ENCODE peak calls at places on chromosome 14, in five cellular contexts. I is A549; L is sigmoid colon; Z is naive thymus-derived CD4-positive, alpha-beta T cell; Q is CD4-positive, CD25-positive, alpha-beta regulatory T cell. V is an unnamed sample. For H3K9me3, the result is how much of the 10 kb centered on the place peaks cover.

GRCh38 chr14:71432334-71432733 is 499.9 kb upstream of the RGS6 start:
- DNase-seq in I (no peak), L (no peak), Z (no peak), Q (no peak), V (no peak)

GRCh38 chr14:55807059-55807499 is 227.1 kb downstream of the KTN1 start:
- DNase-seq in I (no peak), L (peak), Z (peak), Q (peak), V (peak)

GRCh38 chr14:106318700-106319099 is 792.3 kb downstream of the TMEM121 start:
- DNase-seq in I (no peak), L (no peak), Z (peak), Q (peak), V (no peak)

GRCh38 chr14:64727551-64728071 is 23.4 kb downstream of the PLEKHG3 start:
- DNase-seq in I (no peak), L (peak), Z (no peak), Q (no peak), V (peak)

GRCh38 chr14:30445852-30446251 is 113.1 kb upstream of the G2E3 start:
- DNase-seq in I (no peak), L (no peak), Z (no peak), Q (no peak), V (no peak)

GRCh38 chr14:22106700-22107697 is 433.4 kb upstream of the OR4E1 start:
- DNase-seq in I (no peak), L (no peak), Z (no peak), Q (no peak), V (no peak)

GRCh38 chr14:64728106-64728505 is 23.9 kb downstream of the PLEKHG3 start:
- DNase-seq in I (no peak), L (peak), Z (no peak), Q (no peak), V (peak)

GRCh38 chr14:50830044-50830931 is 674 bp downstream of the NIN start:
- DNase-seq in I (peak), L (peak), Z (peak), Q (peak), V (peak)

GRCh38 chr14:95046711-95047681 is 110.3 kb downstream of the DICER1 start:
- DNase-seq in I (no peak), L (peak), Z (no peak), Q (no peak), V (peak)

GRCh38 chr14:41604793-41605534 is 1.7 kb upstream of the LRFN5 start:
- DNase-seq in I (no peak), L (peak), Z (no peak), Q (no peak), V (no peak)

GRCh38 chr14:30005114-30005698 is 77.6 kb upstream of the PRKD1 start:
- DNase-seq in I (peak), L (no peak), Z (no peak), Q (peak), V (no peak)

GRCh38 chr14:101236496-101237240 is 324.6 kb upstream of the DIO3 start:
- DNase-seq in I (no peak), L (peak), Z (no peak), Q (no peak), V (no peak)

GRCh38 chr14:75548544-75548943 is 26.3 kb downstream of the BATF start:
- DNase-seq in I (no peak), L (no peak), Z (no peak), Q (no peak), V (no peak)

GRCh38 chr14:79598339-79598738 is 613.0 kb downstream of the DIO2 start:
- DNase-seq in I (no peak), L (no peak), Z (no peak), Q (no peak), V (no peak)

GRCh38 chr14:20606190-20606901 is 15.2 kb upstream of the RNASE12 start:
- DNase-seq in I (peak), L (no peak), Z (no peak), Q (no peak), V (no peak)

GRCh38 chr14:94631536-94632304 is 19.5 kb downstream of the SERPINA3 start:
- DNase-seq in I (no peak), L (peak), Z (no peak), Q (no peak), V (peak)

GRCh38 chr14:52351191-52351560 is 37.1 kb downstream of the PTGER2 start:
- DNase-seq in I (no peak), L (no peak), Z (no peak), Q (no peak), V (no peak)
- H3K4me3 ChIP-seq in I (no peak), L (no peak), Z (peak), Q (peak), V (no peak)

GRCh38 chr14:60206837-60207533 is 41.8 kb upstream of the DHRS7 start:
- DNase-seq in I (no peak), L (no peak), Z (no peak), Q (no peak), V (no peak)
- H3K27ac ChIP-seq in I (no peak), L (no peak), Z (no peak), Q (no peak), V (no peak)

GRCh38 chr14:103502877-103503276 is 19.8 kb downstream of the CKB start:
- DNase-seq in I (no peak), L (peak), Z (no peak), Q (no peak), V (no peak)
- H3K9me3 ChIP-seq in I (under half), L (under half), Z (under half), Q (under half), V (under half)

DNA sequence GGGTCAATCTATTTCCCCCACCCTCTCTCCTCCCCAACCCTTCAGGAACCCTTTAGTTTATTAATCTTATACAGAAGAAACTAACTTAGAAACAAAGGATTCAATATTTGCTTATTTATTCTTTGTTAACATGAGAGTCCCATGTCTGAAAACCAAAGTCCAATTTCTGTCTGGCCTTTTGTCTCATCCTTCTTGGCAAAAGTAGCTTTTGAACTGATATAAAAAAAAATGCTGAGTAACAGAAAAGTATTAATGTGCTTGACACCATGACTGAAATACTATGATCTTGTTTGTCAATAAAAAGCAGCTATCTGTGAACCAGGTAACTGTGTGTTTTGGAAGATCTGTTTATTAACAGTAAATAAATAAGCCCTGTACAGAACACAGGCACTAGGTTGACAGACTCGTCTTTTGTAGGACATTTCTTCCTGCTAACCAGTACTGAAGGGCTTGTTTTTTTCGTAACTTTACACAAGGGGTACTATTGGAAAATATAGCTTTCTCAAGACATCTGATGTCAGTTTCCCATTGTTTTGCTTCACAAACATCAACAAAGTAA is 10.8 kb downstream of the PIGH start:
- DNase-seq in I (no peak), L (no peak), Z (no peak), Q (no peak), V (no peak)
- H3K4me3 ChIP-seq in I (no peak), L (no peak), Z (no peak), Q (no peak), V (no peak)

GRCh38 chr14:68248481-68249255 is 429.1 kb downstream of the RAD51B start:
- DNase-seq in I (peak), L (peak), Z (peak), Q (peak), V (no peak)
- H3K27ac ChIP-seq in I (peak), L (peak), Z (no peak), Q (no peak), V (peak)

DNA sequence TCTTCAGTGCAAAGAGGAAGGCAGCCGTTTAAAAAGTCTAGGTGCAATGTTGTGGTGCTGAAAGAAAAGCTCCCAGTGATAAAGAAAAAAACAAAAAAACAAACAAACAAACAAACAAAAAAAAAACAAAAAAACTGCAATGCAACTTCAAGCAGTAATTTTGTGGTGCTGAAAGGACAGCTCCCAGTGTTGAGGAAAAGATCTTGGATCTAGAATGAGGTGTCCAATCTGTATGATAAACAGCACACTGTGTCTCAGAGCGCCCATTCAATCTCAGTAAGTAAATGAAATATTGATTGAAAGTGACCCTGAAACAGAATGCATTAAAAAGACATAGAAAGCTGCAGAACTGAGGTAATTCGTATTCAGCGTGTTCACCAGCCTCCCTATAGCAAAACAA is 153.1 kb downstream of the NOVA1 start:
- DNase-seq in I (no peak), L (no peak), Z (no peak), Q (no peak), V (no peak)
- H3K9me3 ChIP-seq in I (under half), L (under half), Z (under half), Q (under half), V (under half)

V was measured in RWPE2.